ENCODE peak calls at places on chromosomes 13 and 19, in five cellular contexts. W is suprapubic skin, O is uterus, S is K562, F is spleen. I is an unnamed sample.
A peak's percentile ranks its signal among the peaks of the same experiment; 100 is the strongest.

GRCh38 chr13:35903075-35903474 is 228.1 kb downstream of the DCLK1 start:
- DNase-seq in W (no peak), O (no peak), S (no peak), F (no peak), I (no peak)

GRCh38 chr19:7534531-7534980 is 961 bp upstream of the PNPLA6 start:
- DNase-seq in W (no peak), O (peak; percentile 80), S (peak; percentile 60), F (no peak), I (no peak)

GRCh38 chr13:66528139-66528538 is 702.0 kb downstream of the PCDH9 start:
- DNase-seq in W (no peak), O (no peak), S (no peak), F (no peak), I (no peak)

GRCh38 chr13:45849408-45849807 is 2.1 kb downstream of the SIAH3 start:
- DNase-seq in W (no peak), O (no peak), S (no peak), F (no peak), I (no peak)

GRCh38 chr13:21638319-21639282 is 32.3 kb upstream of the FGF9 start:
- DNase-seq in W (no peak), O (peak; percentile 18), S (peak; percentile 13), F (no peak), I (no peak)

GRCh38 chr19:10805075-10805757 is 30.8 kb downstream of the TMED1 start:
- DNase-seq in W (no peak), O (no peak), S (no peak), F (no peak), I (no peak)

GRCh38 chr13:37442996-37443395 is 155.6 kb downstream of the POSTN start:
- DNase-seq in W (no peak), O (no peak), S (no peak), F (no peak), I (no peak)

GRCh38 chr19:10797541-10798256 is 38.3 kb downstream of the TMED1 start:
- DNase-seq in W (no peak), O (no peak), S (no peak), F (peak; percentile 88), I (no peak)

GRCh38 chr19:46745521-46746280 is at the start of gene FKRP:
- DNase-seq in W (no peak), O (no peak), S (peak; percentile 86), F (peak; percentile 89), I (no peak)

GRCh38 chr19:35114656-35115537 is 726 bp upstream of the FXYD3 start:
- DNase-seq in W (no peak), O (peak; percentile 69), S (peak; percentile 84), F (peak; percentile 83), I (peak; percentile 85)

GRCh38 chr13:36526897-36527296 is 94.6 kb downstream of the CCNA1 start:
- DNase-seq in W (no peak), O (no peak), S (no peak), F (no peak), I (no peak)

GRCh38 chr19:38004505-38005223 is 97.7 kb downstream of the SIPA1L3 start:
- DNase-seq in W (peak; percentile 91), O (peak; percentile 89), S (peak; percentile 76), F (no peak), I (peak; percentile 85)

GRCh38 chr13:39326471-39326870 is 276.5 kb downstream of the LHFPL6 start:
- DNase-seq in W (no peak), O (peak; percentile 36), S (no peak), F (no peak), I (no peak)

GRCh38 chr13:44435142-44435982 is 61.7 kb downstream of the SERP2 start:
- DNase-seq in W (peak; percentile 98), O (peak; percentile 99), S (peak; percentile 83), F (peak; percentile 96), I (peak; percentile 60)
- TF ChIP-seq POLR2A in W (no peak), O (peak; percentile 96), S (peak; percentile 43), F (no peak), I (peak; percentile 22)

DNA sequence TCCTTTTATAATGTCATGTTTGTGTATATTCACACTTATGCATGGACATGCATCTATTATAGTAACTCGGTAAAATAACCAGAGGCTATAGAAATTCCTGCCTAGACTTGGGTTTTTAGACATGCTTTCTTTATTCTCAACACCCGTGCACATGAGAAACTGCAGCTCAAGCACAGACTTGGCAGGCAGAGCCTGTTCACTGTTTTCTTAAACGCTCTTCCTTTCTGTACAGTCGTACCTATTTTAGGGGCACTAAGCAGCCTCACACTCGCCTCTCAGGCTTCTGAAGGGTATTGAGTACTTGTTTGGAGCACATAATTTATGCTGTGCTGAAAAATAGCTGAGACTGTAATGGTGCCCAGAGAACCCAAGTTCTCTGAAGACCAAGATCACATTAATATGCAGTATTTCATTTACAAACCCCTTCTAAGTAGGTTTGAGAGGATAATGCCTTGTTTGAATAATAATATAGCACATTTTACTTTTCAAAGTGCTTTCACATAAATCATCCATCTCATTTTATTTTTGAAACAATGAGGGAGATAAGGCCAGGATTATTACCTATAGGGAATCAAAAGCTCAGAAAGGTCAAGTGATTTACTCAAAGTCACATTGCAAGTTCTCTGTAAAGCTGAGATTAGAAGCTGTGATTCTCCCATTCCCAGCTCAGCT is 429.9 kb downstream of the SPRY2 start:
- DNase-seq in W (no peak), O (no peak), S (no peak), F (no peak), I (no peak)
- TF ChIP-seq POLR2A in W (no peak), O (no peak), S (no peak), F (no peak), I (no peak)

GRCh38 chr19:56367829-56368711 is 25.3 kb downstream of the ZNF582 start:
- DNase-seq in W (peak; percentile 95), O (peak; percentile 92), S (peak; percentile 85), F (peak; percentile 95), I (no peak)
- TF ChIP-seq POLR2A in W (no peak), O (no peak), S (peak; percentile 89), F (peak; percentile 31), I (peak; percentile 16)

DNA sequence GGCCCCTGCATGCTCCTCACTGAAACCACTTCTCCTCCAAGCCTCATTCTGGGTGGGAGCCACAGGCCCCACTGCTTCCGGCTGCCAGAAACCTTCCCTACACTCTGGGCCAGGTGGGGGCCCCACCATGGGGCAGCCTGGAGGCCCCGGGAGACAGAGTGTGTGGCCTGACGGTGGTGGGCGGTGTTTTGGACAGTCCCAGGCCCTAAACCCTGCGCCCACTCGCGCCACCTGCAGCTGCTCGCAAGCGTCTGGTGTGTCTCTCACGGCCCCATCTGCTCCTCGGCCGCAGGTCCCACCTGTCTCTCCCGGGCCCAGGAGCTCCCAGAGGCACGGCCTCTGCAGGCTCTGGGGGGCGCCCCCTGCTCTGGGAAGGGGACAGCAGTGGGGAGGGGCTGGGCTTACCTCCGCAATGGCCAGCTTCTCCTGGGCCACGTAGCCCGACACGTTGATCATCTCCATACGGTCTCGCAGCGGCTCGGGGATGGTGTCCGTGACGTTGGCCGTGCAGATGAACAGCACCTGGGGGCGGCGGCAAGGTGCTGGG is 5.6 kb downstream of the RPL36 start:
- DNase-seq in W (no peak), O (no peak), S (no peak), F (peak; percentile 74), I (no peak)
- TF ChIP-seq POLR2A in W (no peak), O (no peak), S (peak; percentile 21), F (no peak), I (no peak)

DNA sequence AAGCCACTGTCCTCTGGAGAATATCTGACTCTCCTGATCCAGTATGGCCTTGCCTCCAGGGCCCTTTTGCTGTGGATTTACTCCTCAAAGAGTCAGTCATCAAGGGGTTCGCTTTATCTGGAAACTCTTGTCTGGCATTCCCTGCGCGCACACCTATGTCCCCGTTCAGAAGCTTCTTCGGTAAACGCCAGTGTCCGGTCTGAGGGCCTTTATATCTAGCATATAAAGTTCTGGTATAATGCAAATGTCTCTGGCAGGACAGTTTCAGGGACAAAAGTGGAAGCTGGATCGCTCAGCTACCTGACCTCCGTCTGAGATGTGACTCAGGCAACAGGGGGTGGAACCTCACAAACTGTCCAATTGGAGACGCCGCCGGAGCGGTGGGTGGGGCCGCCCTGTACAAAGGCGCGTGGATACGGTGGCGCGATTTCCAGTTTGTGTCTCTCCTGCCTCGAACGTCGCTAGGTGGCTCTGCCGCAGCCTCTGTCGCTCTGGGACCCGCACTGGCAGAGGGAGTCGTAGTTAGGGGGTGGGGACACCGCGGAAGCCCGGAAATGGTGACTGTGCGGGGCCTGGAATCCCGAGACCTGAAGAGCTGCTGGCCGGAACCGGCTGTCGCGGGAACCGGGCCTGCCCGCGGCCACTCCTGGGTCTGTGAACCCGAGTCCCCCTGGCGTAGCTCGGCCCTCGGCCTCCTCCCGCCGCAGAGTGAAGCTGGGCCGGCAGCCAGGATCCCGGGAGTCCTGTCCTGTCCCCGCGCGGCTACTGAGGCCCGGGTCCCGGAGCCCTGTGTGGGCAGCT is 10.6 kb upstream of the ZNF709 start:
- DNase-seq in W (peak; percentile 97), O (peak; percentile 92), S (peak; percentile 71), F (peak; percentile 97), I (peak; percentile 71)
- TF ChIP-seq POLR2A in W (peak; percentile 77), O (peak; percentile 63), S (peak; percentile 69), F (no peak), I (peak; percentile 89)

GRCh38 chr19:49639401-49640112 is 386 bp downstream of the RRAS start:
- DNase-seq in W (no peak), O (peak; percentile 63), S (no peak), F (no peak), I (no peak)
- TF ChIP-seq POLR2A in W (no peak), O (no peak), S (no peak), F (no peak), I (peak; percentile 45)

GRCh38 chr19:1284979-1285736 is 515 bp upstream of the EFNA2 start:
- DNase-seq in W (no peak), O (no peak), S (no peak), F (peak; percentile 66), I (no peak)

GRCh38 chr19:1285737-1286360 is at the start of gene EFNA2:
- DNase-seq in W (no peak), O (no peak), S (peak; percentile 75), F (no peak), I (no peak)

GRCh38 chr19:1283917-1284292 is 1.8 kb upstream of the EFNA2 start:
- DNase-seq in W (no peak), O (no peak), S (no peak), F (no peak), I (no peak)

GRCh38 chr19:1283207-1283916 is 2.3 kb upstream of the EFNA2 start:
- DNase-seq in W (no peak), O (no peak), S (no peak), F (no peak), I (no peak)

DNA sequence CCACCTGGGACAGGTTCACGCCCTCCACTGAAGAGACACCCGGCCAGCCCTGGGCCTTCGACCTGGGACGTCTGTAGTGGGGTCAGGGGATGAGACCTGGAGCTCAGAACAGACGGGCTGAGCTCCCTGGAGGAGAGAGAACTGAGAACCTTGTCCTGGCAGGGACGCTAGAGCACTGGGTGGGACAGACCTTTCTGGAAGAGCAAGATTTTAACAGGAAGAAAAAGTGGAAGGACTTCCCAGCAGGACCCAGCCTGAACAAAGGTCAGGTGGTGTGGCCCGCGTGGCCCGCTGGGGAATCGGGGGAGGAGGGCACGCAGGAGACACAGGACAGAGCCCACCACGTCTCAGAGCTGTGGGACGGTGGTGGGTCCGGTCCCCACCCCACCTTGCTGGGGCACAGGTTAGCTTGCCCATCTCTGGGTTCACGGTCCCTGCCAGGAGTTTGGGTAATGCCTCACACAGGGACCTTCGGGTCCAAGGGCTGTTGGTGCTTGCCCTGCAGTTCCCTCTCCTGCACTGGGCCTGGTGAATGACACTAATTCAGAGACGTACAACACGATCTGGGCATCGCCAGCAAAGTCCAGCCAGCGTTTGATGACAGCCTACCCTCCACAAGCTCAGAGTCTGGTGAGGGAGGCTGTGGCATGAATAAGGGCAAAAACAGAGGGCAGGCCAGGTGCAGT is 1.2 kb upstream of the EFNA2 start:
- DNase-seq in W (no peak), O (no peak), S (no peak), F (no peak), I (no peak)
- TF ChIP-seq POLR2A in W (no peak), O (no peak), S (no peak), F (no peak), I (no peak)